ENCODE peak calls at places on chromosomes 2 and 18, in seven cellular contexts. W, G, L, P, K, E and F are unnamed samples. For H3K36me3, the result is how much of the 10 kb centered on the place peaks cover.

GRCh38 chr2:212539145-212539880 is 711 bp upstream of the ERBB4 start:
- DNase-seq in P (peak), W (peak), L (no peak), G (peak), E (peak), K (peak), F (no peak)

GRCh38 chr2:218290316-218291261 is 1.7 kb downstream of the TMBIM1 start:
- DNase-seq in P (no peak), E (no peak), G (peak), K (no peak), L (no peak), W (peak), F (no peak)

GRCh38 chr2:126634273-126634861 is 21.6 kb upstream of the GYPC start:
- DNase-seq in L (no peak), G (peak), W (no peak), K (no peak), P (no peak), E (peak), F (no peak)

GRCh38 chr2:233461481-233461891 is 105.1 kb downstream of the USP40 start:
- DNase-seq in P (no peak), E (no peak), G (no peak), W (no peak), L (no peak), K (no peak), F (no peak)

GRCh38 chr18:59308201-59309014 is 10.0 kb downstream of the CPLX4 start:
- DNase-seq in L (no peak), K (peak), G (peak), P (no peak), W (peak), E (peak), F (no peak)

GRCh38 chr2:110140433-110140832 is 24.8 kb upstream of the MALL start:
- DNase-seq in K (no peak), G (no peak), P (no peak), E (no peak), W (no peak), L (no peak), F (no peak)

GRCh38 chr18:61546598-61546997 is 213.4 kb downstream of the CDH20 start:
- DNase-seq in P (no peak), W (no peak), G (no peak), K (no peak), L (no peak), E (no peak), F (no peak)

GRCh38 chr2:197800091-197800490 is 4.3 kb upstream of the PLCL1 start:
- DNase-seq in K (no peak), G (no peak), L (no peak), P (no peak), E (no peak), W (no peak), F (no peak)

GRCh38 chr2:3279236-3279960 is 98.2 kb downstream of the EIPR1 start:
- DNase-seq in K (no peak), G (no peak), E (no peak), L (no peak), P (no peak), W (no peak), F (no peak)

GRCh38 chr2:121185571-121186074 is 99.4 kb downstream of the TFCP2L1 start:
- DNase-seq in G (no peak), K (no peak), P (no peak), L (no peak), E (peak), W (no peak), F (peak)

GRCh38 chr2:230877737-230878598 is 13.2 kb downstream of the ITM2C start:
- DNase-seq in L (no peak), G (peak), K (no peak), W (peak), E (no peak), P (no peak), F (no peak)

GRCh38 chr2:44918095-44918775 is 23.3 kb upstream of the SIX3 start:
- DNase-seq in W (no peak), G (no peak), K (no peak), L (no peak), E (no peak), P (no peak), F (peak)

GRCh38 chr2:33406622-33407021 is 69.8 kb upstream of the RASGRP3 start:
- DNase-seq in W (no peak), E (no peak), L (no peak), G (no peak), P (no peak), K (no peak), F (no peak)

GRCh38 chr18:44309185-44309584 is 371.5 kb upstream of the SETBP1 start:
- DNase-seq in W (no peak), K (no peak), L (no peak), P (no peak), E (no peak), G (no peak), F (no peak)

GRCh38 chr18:67092141-67092540 is 424.4 kb downstream of the DSEL start:
- DNase-seq in P (no peak), W (no peak), K (no peak), E (peak), L (no peak), G (no peak), F (no peak)

GRCh38 chr2:151729416-151729811 is 4.9 kb downstream of the NEB start:
- DNase-seq in P (no peak), W (no peak), G (no peak), K (no peak), L (no peak), E (no peak), F (no peak)

GRCh38 chr18:35389095-35389618 is 12.0 kb upstream of the ZNF396 start:
- DNase-seq in G (no peak), K (no peak), P (no peak), E (no peak), L (no peak), W (no peak), F (no peak)

GRCh38 chr18:35387367-35387685 is 10.2 kb upstream of the ZNF396 start:
- DNase-seq in W (no peak), L (no peak), E (no peak), P (no peak), G (no peak), K (no peak), F (no peak)

GRCh38 chr18:35390956-35391695 is 14.0 kb upstream of the ZNF396 start:
- DNase-seq in W (no peak), L (no peak), P (no peak), K (no peak), E (no peak), G (no peak), F (no peak)

GRCh38 chr18:35383136-35383535 is 6.0 kb upstream of the ZNF396 start:
- DNase-seq in K (no peak), G (no peak), P (no peak), L (no peak), E (no peak), W (no peak), F (no peak)

GRCh38 chr18:35386600-35387366 is 9.6 kb upstream of the ZNF396 start:
- DNase-seq in K (peak), W (peak), G (peak), E (peak), P (no peak), L (peak), F (peak)
- TF ChIP-seq CTCF in K (peak), W (peak), G (peak), E (peak), P (peak), L (peak), F (peak)

DNA sequence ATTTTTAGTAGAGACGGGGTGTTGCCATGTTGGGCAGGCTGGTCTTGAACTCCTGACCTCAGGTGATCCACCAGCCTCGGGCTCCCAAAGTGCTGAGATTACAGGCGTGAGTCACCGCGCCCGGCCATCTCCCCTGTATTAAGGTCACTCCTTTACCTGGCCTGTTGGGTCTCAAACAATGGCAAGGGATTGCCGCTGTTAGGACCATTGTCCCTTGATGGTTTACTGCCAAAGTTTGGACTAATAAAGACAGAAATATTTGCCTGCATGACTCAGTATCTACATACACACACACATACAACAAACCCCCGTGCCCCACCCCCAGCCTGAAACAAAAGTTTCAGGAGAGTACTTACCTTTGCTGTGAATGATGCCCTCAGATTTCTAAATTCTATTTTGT is 16.5 kb downstream of the PARD3B start:
- DNase-seq in P (no peak), W (no peak), K (no peak), E (no peak), L (no peak), G (no peak), F (no peak)
- H3K4me3 ChIP-seq in P (no peak), W (no peak), K (no peak), E (no peak), L (no peak), G (no peak), F (no peak)

GRCh38 chr2:216109962-216110614 is 940 bp downstream of the XRCC5 start:
- DNase-seq in W (no peak), E (peak), K (no peak), L (no peak), P (no peak), G (no peak), F (no peak)

GRCh38 chr2:216112926-216113325 is 3.8 kb downstream of the XRCC5 start:
- DNase-seq in P (no peak), L (no peak), E (no peak), K (no peak), G (no peak), W (no peak), F (no peak)

GRCh38 chr2:216110620-216111019 is 1.5 kb downstream of the XRCC5 start:
- DNase-seq in P (no peak), L (no peak), W (no peak), E (no peak), G (no peak), K (no peak), F (no peak)

GRCh38 chr2:216108967-216109921 is at the start of gene XRCC5:
- DNase-seq in E (peak), G (peak), L (peak), K (peak), P (peak), W (peak), F (peak)

GRCh38 chr2:216111122-216111521 is 2.0 kb downstream of the XRCC5 start:
- DNase-seq in L (no peak), E (no peak), G (no peak), K (no peak), W (no peak), P (no peak), F (no peak)
- H3K36me3 ChIP-seq in L (under half), E (under half), G (under half), K (under half), W (under half), P (under half), F (under half)

GRCh38 chr2:134269986-134270735 is 16.3 kb downstream of the MGAT5 start:
- DNase-seq in L (no peak), W (no peak), E (no peak), P (no peak), K (no peak), G (no peak), F (no peak)

GRCh38 chr2:134272831-134273230 is 19.0 kb downstream of the MGAT5 start:
- DNase-seq in L (no peak), P (no peak), G (no peak), E (no peak), W (no peak), K (no peak), F (no peak)

GRCh38 chr2:134271758-134272157 is 17.9 kb downstream of the MGAT5 start:
- DNase-seq in P (no peak), E (no peak), G (no peak), L (no peak), K (no peak), W (no peak), F (no peak)

GRCh38 chr2:134273240-134273983 is 19.5 kb downstream of the MGAT5 start:
- DNase-seq in G (no peak), P (no peak), W (no peak), E (no peak), K (no peak), L (no peak), F (no peak)

GRCh38 chr2:134268265-134268664 is 14.4 kb downstream of the MGAT5 start:
- DNase-seq in P (no peak), G (no peak), W (no peak), L (no peak), E (no peak), K (no peak), F (no peak)
- TF ChIP-seq CTCF in P (no peak), G (no peak), W (no peak), L (no peak), E (no peak), K (no peak), F (no peak)

GRCh38 chr18:34493566-34494358 is 216.3 kb upstream of the DTNA start:
- DNase-seq in G (no peak), L (no peak), E (peak), W (no peak), P (no peak), K (no peak), F (no peak)
- H3K4me3 ChIP-seq in G (no peak), L (peak), E (peak), W (peak), P (peak), K (peak), F (peak)

GRCh38 chr2:26382534-26382933 is 19.2 kb upstream of the DRC1 start:
- DNase-seq in L (no peak), W (no peak), G (no peak), K (no peak), E (no peak), P (no peak), F (no peak)

GRCh38 chr2:26380281-26380680 is 21.4 kb upstream of the DRC1 start:
- DNase-seq in E (no peak), L (no peak), K (no peak), P (no peak), W (no peak), G (no peak), F (no peak)

DNA sequence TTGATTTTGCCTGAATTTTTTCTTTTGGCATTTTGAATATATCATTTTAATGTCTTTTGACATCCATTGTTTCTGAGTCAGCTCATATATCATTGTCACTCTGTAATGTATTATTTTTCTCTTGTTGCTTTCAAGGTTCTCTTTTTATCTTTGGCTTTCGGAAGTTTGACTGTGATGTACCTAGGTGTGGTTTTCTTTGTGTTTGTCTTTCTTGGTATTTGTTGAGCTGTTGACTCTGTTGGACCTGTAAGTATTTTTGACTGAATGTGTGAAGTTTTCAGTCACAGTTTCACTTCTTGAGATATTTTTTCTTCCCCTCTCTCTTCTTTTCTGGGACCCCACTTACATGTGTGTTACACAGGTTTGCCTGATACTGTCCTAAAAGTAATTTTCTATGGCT is 24.9 kb upstream of the DRC1 start:
- DNase-seq in W (no peak), K (no peak), P (no peak), G (no peak), L (no peak), E (no peak), F (no peak)
- H3K36me3 ChIP-seq in W (half or more), K (under half), P (under half), G (under half), L (under half), E (under half), F (under half)

GRCh38 chr2:190804182-190804795 is 76.3 kb upstream of the GLS start:
- DNase-seq in E (no peak), W (no peak), G (no peak), P (no peak), K (no peak), L (no peak), F (no peak)
- TF ChIP-seq CTCF in E (peak), W (peak), G (no peak), P (peak), K (peak), L (no peak), F (peak)

GRCh38 chr2:19028617-19029016 is 329.8 kb downstream of the OSR1 start:
- DNase-seq in G (no peak), L (no peak), W (no peak), E (no peak), K (no peak), P (no peak), F (no peak)
- H3K4me3 ChIP-seq in G (no peak), L (no peak), W (no peak), E (no peak), K (no peak), P (no peak), F (no peak)